ENCODE peak calls at places on chromosome 1, in five cellular contexts. P is fibroblast of lung, W is adrenal gland, I is uterus, T is RWPE2. H is an unnamed sample. For H3K4me1, the result is how much of the 10 kb centered on the place peaks cover.

GRCh38 chr1:226422478-226422877 is 14.6 kb upstream of the PARP1 start:
- DNase-seq in P (no peak), W (no peak), T (no peak), I (no peak), H (no peak)

GRCh38 chr1:59194621-59195020 is 102.3 kb upstream of the FGGY start:
- DNase-seq in W (no peak), P (no peak), T (no peak), I (no peak), H (no peak)

GRCh38 chr1:211616231-211617031 is 37.5 kb upstream of the SLC30A1 start:
- DNase-seq in T (no peak), P (peak), W (no peak), I (peak), H (no peak)

GRCh38 chr1:203491664-203492485 is 2.1 kb upstream of the OPTC start:
- DNase-seq in I (no peak), W (no peak), T (no peak), P (no peak), H (no peak)

GRCh38 chr1:66298427-66298826 is 235.5 kb upstream of the SGIP1 start:
- DNase-seq in T (no peak), I (no peak), W (no peak), P (no peak), H (no peak)

GRCh38 chr1:149932474-149932873 is 4.2 kb downstream of the MTMR11 start:
- DNase-seq in I (no peak), W (no peak), T (no peak), P (no peak), H (no peak)

GRCh38 chr1:150566589-150567340 is 12.6 kb downstream of the MCL1 start:
- DNase-seq in I (no peak), P (no peak), W (no peak), T (no peak), H (no peak)

GRCh38 chr1:27539901-27540861 is 50.2 kb upstream of the WASF2 start:
- DNase-seq in W (peak), T (peak), P (no peak), I (peak), H (no peak)

GRCh38 chr1:53498555-53499142 is 39.5 kb downstream of the DMRTB1 start:
- DNase-seq in P (no peak), T (peak), W (no peak), I (no peak), H (no peak)

GRCh38 chr1:6870086-6870485 is 84.8 kb downstream of the CAMTA1 start:
- DNase-seq in I (no peak), P (peak), T (no peak), W (no peak), H (no peak)

GRCh38 chr1:220807726-220808125 is 21.0 kb downstream of the MTARC1 start:
- DNase-seq in P (no peak), W (no peak), T (no peak), I (no peak), H (no peak)

GRCh38 chr1:185789846-185790735 is 55.9 kb downstream of the HMCN1 start:
- DNase-seq in W (no peak), T (no peak), I (no peak), P (peak), H (no peak)

GRCh38 chr1:12580054-12580887 is 37.7 kb downstream of the DHRS3 start:
- DNase-seq in T (no peak), P (peak), W (no peak), I (no peak), H (no peak)

GRCh38 chr1:14924012-14924452 is 229.5 kb upstream of the TMEM51 start:
- DNase-seq in P (peak), W (peak), I (peak), T (no peak), H (peak)

GRCh38 chr1:63758805-63759204 is 15.0 kb upstream of the ROR1 start:
- DNase-seq in I (no peak), T (no peak), P (no peak), W (no peak), H (peak)

GRCh38 chr1:203424861-203425667 is 50.5 kb upstream of the PRELP start:
- DNase-seq in T (no peak), I (no peak), P (peak), W (no peak), H (no peak)

GRCh38 chr1:25873120-25873519 is 2.4 kb downstream of the PAQR7 start:
- DNase-seq in P (no peak), W (no peak), T (no peak), I (no peak), H (peak)

GRCh38 chr1:82141393-82141792 is 340.7 kb downstream of the ADGRL2 start:
- DNase-seq in T (no peak), W (no peak), I (no peak), P (no peak), H (no peak)

GRCh38 chr1:229408458-229409037 is 25.3 kb downstream of the ACTA1 start:
- DNase-seq in T (no peak), W (peak), P (no peak), I (no peak), H (no peak)

GRCh38 chr1:153791856-153792253 is 16.6 kb downstream of the SLC27A3 start:
- DNase-seq in I (no peak), W (no peak), T (no peak), P (peak), H (no peak)

GRCh38 chr1:233470738-233471499 is 143.0 kb upstream of the KCNK1 start:
- DNase-seq in P (no peak), I (no peak), T (no peak), W (no peak), H (no peak)

GRCh38 chr1:116990612-116991151 is 10.9 kb upstream of the CD101 start:
- DNase-seq in P (peak), T (no peak), I (no peak), W (peak), H (no peak)

GRCh38 chr1:64823691-64824476 is 79.0 kb downstream of the RAVER2 start:
- DNase-seq in T (no peak), P (peak), I (peak), W (peak), H (peak)

GRCh38 chr1:201488817-201489581 is 17.9 kb downstream of the CSRP1 start:
- DNase-seq in P (peak), T (peak), W (peak), I (peak), H (no peak)

GRCh38 chr1:206684003-206684402 is 702 bp upstream of the MAPKAPK2 start:
- DNase-seq in T (no peak), I (no peak), W (no peak), P (no peak), H (no peak)

GRCh38 chr1:57832616-57833015 is 408.8 kb upstream of the DAB1 start:
- DNase-seq in W (no peak), I (no peak), P (no peak), T (no peak), H (no peak)

GRCh38 chr1:226979115-226979516 is 39.0 kb downstream of the COQ8A start:
- DNase-seq in P (no peak), W (no peak), I (no peak), T (no peak), H (no peak)

GRCh38 chr1:174135200-174135599 is 24.1 kb upstream of the RABGAP1L start:
- DNase-seq in I (no peak), P (no peak), W (no peak), T (no peak), H (no peak)

GRCh38 chr1:174134000-174134659 is 25.2 kb upstream of the RABGAP1L start:
- DNase-seq in I (no peak), P (no peak), T (no peak), W (no peak), H (no peak)

GRCh38 chr1:174136714-174137113 is 22.6 kb upstream of the RABGAP1L start:
- DNase-seq in W (no peak), T (no peak), I (no peak), P (no peak), H (no peak)

GRCh38 chr1:174131032-174131638 is 28.2 kb upstream of the RABGAP1L start:
- DNase-seq in T (no peak), P (no peak), I (no peak), W (no peak), H (no peak)
- H3K4me1 ChIP-seq in T (under half), P (under half), I (under half), W (under half), H (under half)

GRCh38 chr1:114033219-114033706 is 54.0 kb downstream of the OLFML3 start:
- DNase-seq in T (no peak), W (no peak), I (no peak), P (no peak), H (no peak)
- H3K4me1 ChIP-seq in T (under half), W (under half), I (under half), P (under half), H (under half)

GRCh38 chr1:67650061-67650460 is 34.9 kb upstream of the GADD45A start:
- DNase-seq in W (no peak), T (no peak), I (no peak), P (no peak), H (no peak)

GRCh38 chr1:67647036-67647798 is 37.8 kb upstream of the GADD45A start:
- DNase-seq in T (no peak), P (peak), W (peak), I (no peak), H (no peak)

GRCh38 chr1:67646145-67647035 is 38.6 kb upstream of the GADD45A start:
- DNase-seq in I (peak), T (no peak), P (peak), W (peak), H (peak)

GRCh38 chr1:67648582-67649326 is 36.2 kb upstream of the GADD45A start:
- DNase-seq in T (no peak), W (no peak), I (no peak), P (no peak), H (no peak)

DNA sequence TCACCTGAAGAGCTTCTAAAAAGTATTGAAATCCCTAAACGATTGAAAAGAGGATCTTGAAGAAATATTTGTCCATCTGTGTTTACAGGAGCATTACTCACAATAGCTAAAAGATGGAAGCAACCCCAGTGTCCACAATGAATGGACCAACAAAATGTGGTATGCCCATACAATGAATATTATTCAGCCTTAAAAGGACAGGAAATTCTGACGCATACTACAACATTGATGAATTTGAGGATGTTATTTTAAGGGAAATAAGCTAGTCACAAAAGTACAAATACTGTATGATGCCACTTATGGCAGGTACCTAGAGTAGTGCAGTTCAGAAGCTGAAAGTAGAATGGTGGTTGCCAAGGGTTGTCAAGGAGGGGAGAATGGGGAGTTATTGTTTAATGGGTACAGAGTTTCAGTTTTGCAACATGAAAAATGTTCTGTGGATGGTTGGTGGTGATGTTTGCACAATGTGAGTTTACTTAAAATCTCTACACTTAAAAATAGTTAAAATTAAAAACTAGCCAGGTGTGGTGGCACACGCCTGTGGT is 37.1 kb upstream of the GADD45A start:
- DNase-seq in I (no peak), W (no peak), T (no peak), P (no peak), H (no peak)
- H3K4me1 ChIP-seq in I (under half), W (under half), T (under half), P (under half), H (under half)

GRCh38 chr1:158003409-158003805 is 10.0 kb downstream of the KIRREL1 start:
- DNase-seq in P (no peak), W (no peak), T (no peak), I (no peak), H (no peak)
- H3K4me1 ChIP-seq in P (half or more), W (half or more), T (under half), I (half or more), H (under half)

DNA sequence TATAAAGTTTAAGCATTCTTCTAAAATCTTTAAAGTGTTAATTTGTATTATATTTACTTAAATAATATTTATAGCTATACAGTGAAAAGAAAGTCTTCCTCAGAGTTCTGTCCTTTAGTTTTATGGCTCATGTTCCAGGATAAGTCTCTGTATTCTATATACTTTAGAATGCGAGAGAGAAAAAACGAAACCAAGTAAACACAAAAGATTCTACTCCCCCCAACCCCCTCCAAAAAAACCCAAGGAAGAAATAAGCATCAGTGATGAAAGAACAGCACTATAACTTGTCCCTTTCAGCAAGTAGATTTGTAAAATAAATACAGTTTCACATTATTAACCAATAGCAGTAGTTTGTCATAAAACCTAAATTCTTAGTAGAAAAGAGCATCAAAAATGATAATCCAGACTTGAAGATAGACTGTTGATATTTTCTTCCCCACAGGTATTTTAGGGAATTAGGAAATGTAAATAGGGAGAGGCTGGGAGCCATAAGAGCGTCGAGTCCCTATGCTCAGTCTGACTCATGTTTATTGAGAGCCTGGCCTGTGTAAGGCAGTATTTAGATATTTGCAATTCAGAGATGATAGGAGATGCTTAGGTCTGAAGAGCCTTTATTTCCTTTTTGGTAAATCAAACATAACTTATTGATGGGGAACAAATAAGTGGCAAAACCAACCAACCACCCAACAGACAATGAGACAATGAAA is 35.5 kb downstream of the CDC14A start:
- DNase-seq in I (no peak), P (peak), W (no peak), T (no peak), H (no peak)
- H3K4me1 ChIP-seq in I (under half), P (under half), W (under half), T (under half), H (under half)

H was measured in small intestine.